ENCODE peak calls at places on chromosomes 4 and X, in six cellular contexts. J, S, E, H, R and L are unnamed samples. For H3K36me3, the result is how much of the 10 kb centered on the place peaks cover.

GRCh38 chrX:66489339-66489738 is 149.5 kb downstream of the EDA2R start:
- DNase-seq in J (no peak), S (no peak), E (no peak), H (no peak), R (no peak), L (no peak)

GRCh38 chr4:4541040-4541631 is 712 bp downstream of the STX18 start:
- DNase-seq in J (no peak), S (peak), E (no peak), H (no peak), R (peak), L (peak)

GRCh38 chr4:10366628-10367027 is 90.6 kb downstream of the ZNF518B start:
- DNase-seq in J (no peak), S (no peak), E (no peak), H (no peak), R (no peak), L (no peak)

GRCh38 chr4:173243917-173244658 is 75.5 kb downstream of the GALNT7 start:
- DNase-seq in J (no peak), S (no peak), E (no peak), H (no peak), R (no peak), L (no peak)

GRCh38 chrX:1448793-1449580 is 3.7 kb downstream of the ASMTL start:
- DNase-seq in J (no peak), S (no peak), E (no peak), H (no peak), R (no peak), L (peak)

GRCh38 chr4:15982833-15983528 is 20.0 kb upstream of the FGFBP2 start:
- DNase-seq in J (no peak), S (no peak), E (no peak), H (no peak), R (peak), L (no peak)

GRCh38 chr4:18041114-18041513 is 19.6 kb upstream of the LCORL start:
- DNase-seq in J (no peak), S (no peak), E (no peak), H (no peak), R (no peak), L (no peak)

GRCh38 chrX:143306991-143307965 is 210.0 kb downstream of the SPANXN3 start:
- DNase-seq in J (no peak), S (no peak), E (peak), H (no peak), R (no peak), L (peak)

GRCh38 chr4:110668463-110669245 is 45.8 kb upstream of the PITX2 start:
- DNase-seq in J (no peak), S (no peak), E (no peak), H (no peak), R (no peak), L (no peak)

GRCh38 chrX:71178908-71179307 is 34.3 kb downstream of the NLGN3 start:
- DNase-seq in J (no peak), S (peak), E (no peak), H (no peak), R (peak), L (peak)

GRCh38 chr4:57424231-57424897 is 314.2 kb upstream of the IGFBP7 start:
- DNase-seq in J (peak), S (no peak), E (no peak), H (peak), R (peak), L (peak)

GRCh38 chrX:18895157-18895952 is 88.6 kb downstream of the PHKA2 start:
- DNase-seq in J (no peak), S (no peak), E (no peak), H (no peak), R (peak), L (no peak)

GRCh38 chr4:149980941-149981340 is 97.3 kb upstream of the DCLK2 start:
- DNase-seq in J (no peak), S (no peak), E (peak), H (no peak), R (peak), L (peak)

DNA sequence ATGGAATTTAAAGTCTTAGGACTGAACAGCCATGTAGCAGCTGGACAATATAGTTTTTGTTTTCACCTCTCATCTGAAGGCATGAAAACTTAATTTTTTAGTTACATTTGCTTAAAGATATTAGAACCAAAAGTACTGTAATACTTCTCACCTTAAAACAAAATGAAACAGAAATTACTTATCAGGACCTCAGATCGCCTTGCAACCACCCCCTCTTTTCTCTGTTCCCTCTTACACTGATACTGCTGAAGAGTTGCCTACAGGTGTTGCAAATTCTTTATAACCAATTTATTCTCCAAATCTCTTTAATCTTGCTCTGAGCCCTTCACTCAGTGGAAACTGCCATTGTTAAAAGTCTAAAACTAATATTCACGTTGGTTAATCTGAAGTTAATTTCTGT is 145.0 kb downstream of the SPCS3 start:
- DNase-seq in J (no peak), S (peak), E (no peak), H (no peak), R (no peak), L (no peak)
- H3K36me3 ChIP-seq in J (under half), S (under half), E (under half), H (under half), R (under half), L (under half)

DNA sequence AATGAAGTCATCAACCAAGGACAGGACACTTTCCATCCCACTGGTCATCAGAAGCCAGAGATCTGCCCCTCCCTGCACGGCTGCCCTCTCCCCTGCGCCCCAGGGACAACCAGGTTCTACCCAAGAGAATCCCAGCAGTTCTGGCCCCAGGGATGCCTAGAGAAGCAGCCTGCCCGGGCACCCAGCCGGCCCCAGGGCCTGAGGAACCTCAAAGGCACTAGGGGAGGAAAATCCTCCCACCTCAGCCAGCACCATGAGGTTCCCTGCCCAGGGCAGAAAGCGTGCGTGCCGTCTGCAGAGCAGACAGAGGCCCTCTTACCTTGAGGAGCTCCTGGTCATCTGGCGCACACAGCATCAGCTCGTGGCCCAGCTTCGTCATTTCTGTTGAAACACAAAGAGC is 8.1 kb downstream of the HAUS7 start:
- DNase-seq in J (no peak), S (no peak), E (no peak), H (no peak), R (no peak), L (peak)
- H3K36me3 ChIP-seq in J (under half), S (under half), E (under half), H (under half), R (under half), L (under half)

DNA sequence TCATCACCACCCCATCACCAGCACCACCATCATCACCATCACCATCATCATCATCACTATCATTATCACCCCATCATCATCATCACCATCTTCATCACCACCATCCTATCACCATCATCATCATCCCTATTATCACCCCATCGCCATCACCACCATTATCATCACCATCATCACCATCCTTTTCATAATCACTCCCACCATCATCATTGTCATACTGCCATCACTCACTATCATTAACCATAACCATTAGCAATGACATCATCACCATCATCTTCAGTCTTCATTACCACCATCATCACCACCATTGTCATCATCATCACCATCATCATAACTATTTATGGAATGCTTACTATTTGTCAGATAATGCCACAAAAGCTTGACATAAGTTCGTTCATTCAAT is 35.7 kb downstream of the CRMP1 start:
- DNase-seq in J (no peak), S (no peak), E (no peak), H (no peak), R (no peak), L (no peak)
- H3K36me3 ChIP-seq in J (under half), S (under half), E (under half), H (under half), R (under half), L (under half)

GRCh38 chr4:26583865-26584652 is at the start of gene TBC1D19:
- DNase-seq in J (peak), S (peak), E (peak), H (no peak), R (peak), L (peak)

GRCh38 chr4:26579169-26579568 is 4.7 kb upstream of the TBC1D19 start:
- DNase-seq in J (no peak), S (no peak), E (no peak), H (no peak), R (no peak), L (no peak)

GRCh38 chr4:26589699-26590098 is 5.8 kb downstream of the TBC1D19 start:
- DNase-seq in J (no peak), S (no peak), E (no peak), H (no peak), R (no peak), L (no peak)

GRCh38 chr4:26583538-26583864 is 383 bp upstream of the TBC1D19 start:
- DNase-seq in J (no peak), S (no peak), E (no peak), H (no peak), R (no peak), L (no peak)

GRCh38 chr4:26584725-26585124 is 841 bp downstream of the TBC1D19 start:
- DNase-seq in J (no peak), S (no peak), E (no peak), H (no peak), R (no peak), L (no peak)
- H3K36me3 ChIP-seq in J (under half), S (under half), E (under half), H (under half), R (under half), L (under half)

DNA sequence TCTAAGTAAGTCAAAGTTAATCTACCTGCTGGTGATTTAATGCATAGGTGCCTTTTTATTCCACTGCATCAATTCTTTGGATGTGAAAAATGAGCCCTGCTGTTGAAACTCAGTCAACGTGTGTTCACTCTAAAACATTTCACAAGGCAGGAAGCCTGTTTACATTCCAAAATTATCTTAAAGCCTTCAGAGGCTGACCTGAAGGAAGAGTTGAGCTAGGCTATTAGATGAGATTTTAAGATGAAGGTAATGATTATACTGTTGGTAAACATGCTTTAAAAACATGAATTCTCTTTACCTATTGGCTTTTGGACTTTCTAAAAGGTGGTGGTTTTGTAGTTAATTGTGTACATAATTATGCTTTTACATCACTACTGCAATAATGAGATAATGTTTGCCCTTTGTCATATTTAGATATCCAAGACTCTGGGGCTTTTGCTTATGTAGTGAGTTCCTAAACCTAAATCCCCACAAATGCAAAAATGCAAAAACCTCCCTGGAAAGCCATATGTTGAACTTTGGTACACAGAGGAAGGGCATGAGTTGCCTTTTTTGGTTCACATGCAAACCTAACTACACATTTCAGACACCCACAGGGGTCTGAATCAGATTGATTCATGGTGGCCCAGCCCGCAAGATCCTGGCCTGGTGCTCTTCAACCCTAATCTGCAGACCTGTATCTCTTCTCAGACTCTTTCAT is 92.3 kb downstream of the KLHL8 start:
- DNase-seq in J (no peak), S (no peak), E (no peak), H (no peak), R (peak), L (no peak)
- H3K36me3 ChIP-seq in J (under half), S (half or more), E (half or more), H (under half), R (under half), L (under half)

GRCh38 chr4:165096776-165097175 is 15.9 kb downstream of the TMEM192 start:
- DNase-seq in J (no peak), S (no peak), E (no peak), H (no peak), R (peak), L (no peak)
- H3K36me3 ChIP-seq in J (under half), S (under half), E (under half), H (under half), R (under half), L (under half)

GRCh38 chrX:115892056-115892708 is 278.4 kb upstream of the AGTR2 start:
- DNase-seq in J (no peak), S (no peak), E (peak), H (no peak), R (no peak), L (no peak)

GRCh38 chrX:115896362-115896761 is 274.2 kb upstream of the AGTR2 start:
- DNase-seq in J (no peak), S (no peak), E (no peak), H (no peak), R (no peak), L (no peak)

GRCh38 chrX:115895678-115896329 is 274.7 kb upstream of the AGTR2 start:
- DNase-seq in J (no peak), S (no peak), E (peak), H (no peak), R (no peak), L (no peak)

GRCh38 chrX:115892787-115893671 is 277.5 kb upstream of the AGTR2 start:
- DNase-seq in J (no peak), S (peak), E (peak), H (no peak), R (peak), L (peak)

GRCh38 chrX:115894087-115894486 is 276.5 kb upstream of the AGTR2 start:
- DNase-seq in J (no peak), S (peak), E (peak), H (no peak), R (peak), L (peak)
- H3K36me3 ChIP-seq in J (under half), S (under half), E (under half), H (under half), R (under half), L (under half)

GRCh38 chr4:40563401-40563800 is 66.3 kb downstream of the RBM47 start:
- DNase-seq in J (no peak), S (no peak), E (no peak), H (no peak), R (no peak), L (no peak)

GRCh38 chr4:40562681-40563080 is 67.0 kb downstream of the RBM47 start:
- DNase-seq in J (no peak), S (no peak), E (no peak), H (no peak), R (no peak), L (no peak)

GRCh38 chr4:40559585-40560465 is 69.8 kb downstream of the RBM47 start:
- DNase-seq in J (no peak), S (peak), E (no peak), H (no peak), R (no peak), L (no peak)

GRCh38 chr4:40564004-40564403 is 65.7 kb downstream of the RBM47 start:
- DNase-seq in J (no peak), S (no peak), E (no peak), H (no peak), R (no peak), L (no peak)

GRCh38 chr4:40562208-40562607 is 67.5 kb downstream of the RBM47 start:
- DNase-seq in J (no peak), S (no peak), E (no peak), H (no peak), R (no peak), L (no peak)
- H3K36me3 ChIP-seq in J (under half), S (under half), E (under half), H (under half), R (under half), L (under half)